ENCODE peak calls at places on chromosomes 12 and 14, in nine cellular contexts. F, V, P, X, Y, M, C, B and Q are unnamed samples.

GRCh38 chr12:108297424-108297823 is 41.7 kb downstream of the CMKLR1 start:
- DNase-seq in B (no peak), Y (no peak), M (no peak), X (no peak), F (no peak), P (no peak), C (no peak), V (no peak), Q (no peak)

GRCh38 chr12:108226866-108227265 is 97.8 kb downstream of the WSCD2 start:
- DNase-seq in C (no peak), B (no peak), M (no peak), X (no peak), V (no peak), P (no peak), Y (no peak), F (no peak), Q (no peak)

GRCh38 chr14:22657861-22658260 is 13.7 kb upstream of the OR6J1 start:
- DNase-seq in F (no peak), X (no peak), V (peak; percentile 62), Y (no peak), C (peak; percentile 62), P (no peak), M (peak; percentile 49), B (peak; percentile 78), Q (peak; percentile 17)

GRCh38 chr12:118980407-118981014 is 830 bp upstream of the SRRM4 start:
- DNase-seq in F (no peak), M (no peak), C (no peak), V (no peak), P (no peak), Y (no peak), B (no peak), X (peak; percentile 71), Q (peak; percentile 82)

GRCh38 chr12:101181776-101182175 is 28.3 kb downstream of the SLC5A8 start:
- DNase-seq in P (no peak), M (no peak), V (peak; percentile 12), X (no peak), Y (no peak), F (no peak), C (no peak), B (no peak), Q (no peak)

GRCh38 chr14:21093769-21094681 is 4.4 kb downstream of the ZNF219 start:
- DNase-seq in C (peak; percentile 32), P (no peak), B (no peak), M (no peak), Y (no peak), F (no peak), V (no peak), X (peak; percentile 91), Q (peak; percentile 98)

GRCh38 chr12:90854136-90854689 is 100.8 kb downstream of the CCER1 start:
- DNase-seq in P (no peak), X (no peak), V (peak; percentile 74), B (peak; percentile 79), Y (peak; percentile 7), M (peak; percentile 63), C (peak; percentile 82), F (peak; percentile 36), Q (peak; percentile 75)

GRCh38 chr12:8698132-8698829 is 490 bp downstream of the RIMKLB start:
- DNase-seq in M (peak; percentile 16), C (peak; percentile 87), P (no peak), Y (peak; percentile 53), V (peak; percentile 86), B (peak; percentile 27), X (peak; percentile 78), F (no peak), Q (peak; percentile 91)

GRCh38 chr14:90087433-90087832 is 25.6 kb downstream of the KCNK13 start:
- DNase-seq in C (peak; percentile 56), P (no peak), M (peak; percentile 58), F (no peak), B (peak; percentile 55), Y (no peak), V (peak; percentile 75), X (no peak), Q (no peak)

GRCh38 chr14:69693823-69694729 is 72.9 kb upstream of the SRSF5 start:
- DNase-seq in B (peak; percentile 15), M (no peak), F (no peak), Y (peak; percentile 27), V (peak; percentile 47), P (no peak), C (no peak), X (no peak), Q (no peak)

GRCh38 chr12:93156091-93156490 is 221.6 kb upstream of the NUDT4 start:
- DNase-seq in Y (no peak), V (no peak), X (no peak), F (no peak), P (no peak), M (no peak), B (no peak), C (no peak), Q (no peak)

GRCh38 chr12:4762773-4763172 is 42.6 kb downstream of the GALNT8 start:
- DNase-seq in B (no peak), V (no peak), F (no peak), Y (no peak), C (no peak), X (no peak), M (no peak), P (no peak), Q (no peak)

GRCh38 chr14:69882086-69882864 is 3.1 kb downstream of the SMOC1 start:
- DNase-seq in B (no peak), V (peak; percentile 15), P (no peak), F (no peak), Y (no peak), M (no peak), X (no peak), C (no peak), Q (peak; percentile 87)

GRCh38 chr12:3204143-3204542 is 127.0 kb downstream of the TSPAN9 start:
- DNase-seq in B (no peak), M (no peak), X (peak; percentile 75), P (no peak), Y (no peak), V (no peak), C (no peak), F (peak; percentile 7), Q (no peak)

GRCh38 chr12:6292606-6293005 is 17.9 kb upstream of the PLEKHG6 start:
- DNase-seq in X (no peak), Y (no peak), F (no peak), C (peak; percentile 94), M (peak; percentile 82), V (peak; percentile 92), B (peak; percentile 89), P (no peak), Q (no peak)

GRCh38 chr12:95177201-95177768 is 40.0 kb downstream of the FGD6 start:
- DNase-seq in M (no peak), Y (no peak), X (no peak), P (no peak), C (no peak), F (no peak), B (no peak), V (no peak), Q (no peak)

GRCh38 chr12:131096681-131097181 is 143.0 kb downstream of the ADGRD1 start:
- DNase-seq in M (no peak), V (no peak), B (no peak), F (no peak), Y (no peak), X (peak; percentile 17), C (no peak), P (no peak), Q (no peak)

GRCh38 chr12:89225808-89226368 is 126.4 kb downstream of the DUSP6 start:
- DNase-seq in P (peak; percentile 90), C (peak; percentile 82), Y (no peak), M (peak; percentile 93), B (peak; percentile 92), X (peak; percentile 65), V (peak; percentile 96), F (peak; percentile 97), Q (peak; percentile 12)

GRCh38 chr14:93936245-93936644 is 9.1 kb downstream of the FAM181A start:
- DNase-seq in P (no peak), C (peak; percentile 32), B (no peak), X (peak; percentile 59), M (no peak), F (no peak), V (peak; percentile 43), Y (peak; percentile 33), Q (peak; percentile 83)

GRCh38 chr12:40446385-40446784 is 221.6 kb downstream of the LRRK2 start:
- DNase-seq in X (no peak), M (peak; percentile 2), V (peak; percentile 15), F (peak; percentile 3), P (peak; percentile 13), Y (peak; percentile 24), B (no peak), C (peak; percentile 41), Q (peak; percentile 37)

GRCh38 chr12:12624479-12625120 is 12.9 kb downstream of the CREBL2 start:
- DNase-seq in P (no peak), Y (no peak), B (no peak), C (no peak), V (no peak), F (no peak), X (no peak), M (no peak), Q (peak; percentile 52)
- H3K9ac ChIP-seq in P (no peak overlapping the region), Y (no peak overlapping the region), B (no peak overlapping the region), C (no peak overlapping the region), V (no peak overlapping the region), F (no peak overlapping the region), X (no peak overlapping the region), M (no peak overlapping the region), Q (no peak overlapping the region)

DNA sequence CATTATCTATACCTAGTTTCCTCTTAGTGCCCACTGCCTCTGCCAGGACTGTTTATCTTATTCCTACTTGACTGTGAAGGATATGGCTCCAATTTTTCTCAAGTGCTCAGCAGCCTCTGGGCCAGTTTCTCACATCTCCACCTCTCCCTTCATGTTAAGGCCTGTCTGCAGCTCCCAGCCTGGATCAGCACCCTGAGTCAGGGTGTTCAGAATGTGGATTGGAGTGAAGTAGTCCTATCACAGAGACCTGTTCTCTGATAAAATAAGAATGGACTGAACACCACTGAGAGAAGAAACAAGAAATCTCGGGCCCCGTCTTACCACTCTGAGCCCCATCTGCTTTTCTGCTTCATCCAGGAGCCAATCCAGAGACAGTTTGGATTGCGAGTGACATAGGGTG is 473.0 kb downstream of the PDZRN4 start:
- DNase-seq in P (no peak), Y (no peak), V (no peak), C (no peak), B (no peak), F (no peak), X (no peak), M (no peak), Q (no peak)
- H3K9ac ChIP-seq in P (no peak overlapping the region), Y (no peak overlapping the region), V (no peak overlapping the region), C (no peak overlapping the region), B (no peak overlapping the region), F (no peak overlapping the region), X (no peak overlapping the region), M (no peak overlapping the region), Q (no peak overlapping the region)

DNA sequence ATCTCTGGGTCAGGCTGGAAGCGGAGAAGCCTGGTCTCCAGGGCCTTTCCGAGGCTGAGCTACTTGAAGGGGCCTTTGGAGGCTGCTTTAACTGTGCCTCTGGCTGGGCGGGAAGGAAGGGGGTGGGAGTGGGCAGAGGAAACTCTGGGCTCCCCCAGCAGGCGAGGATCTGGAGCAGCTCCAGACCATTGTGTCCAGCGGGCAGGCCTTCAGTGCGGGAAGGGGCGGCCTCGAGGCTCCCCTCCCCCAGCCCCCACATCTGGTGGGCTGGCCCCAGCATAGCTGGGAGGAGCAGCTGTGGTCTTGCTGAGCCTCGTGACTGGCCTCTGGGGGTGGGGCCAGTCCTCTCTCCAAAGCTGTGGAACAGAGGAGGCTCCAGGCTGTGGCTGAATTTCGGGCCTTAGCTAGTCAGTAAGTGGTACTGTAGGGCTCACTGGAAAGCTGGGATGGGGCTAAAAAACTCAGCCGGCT is 3.4 kb downstream of the TAMALIN start:
- DNase-seq in Y (peak; percentile 93), V (peak; percentile 72), F (no peak), B (peak; percentile 91), M (peak; percentile 83), C (peak; percentile 88), X (peak; percentile 96), P (no peak), Q (peak; percentile 96)
- H3K9ac ChIP-seq in Y (peak overlapping the region; percentile 91), V (peak overlapping the region; percentile 26), F (no peak overlapping the region), B (peak overlapping the region; percentile 5), M (peak overlapping the region; percentile 56), C (peak overlapping the region; percentile 83), X (no peak overlapping the region), P (no peak overlapping the region), Q (no peak overlapping the region)

GRCh38 chr12:12107678-12108077 is 36.9 kb downstream of the BCL2L14 start:
- DNase-seq in B (no peak), C (no peak), P (no peak), F (no peak), M (no peak), X (no peak), V (peak; percentile 15), Y (no peak), Q (no peak)
- H3K9ac ChIP-seq in B (no peak overlapping the region), C (no peak overlapping the region), P (no peak overlapping the region), F (no peak overlapping the region), M (no peak overlapping the region), X (no peak overlapping the region), V (no peak overlapping the region), Y (no peak overlapping the region), Q (no peak overlapping the region)